ENCODE peak calls at places on chromosome 17, in six cellular contexts. One of them, this sample, is unnamed.

GRCh38 chr17:56125830-56126819 is 27.1 kb upstream of the ANKFN1 start:
- DNase-seq in A172: peak
- DNase-seq in substantia nigra: no peak
- DNase-seq in GM23338: peak
- DNase-seq in stimulated activated CD4-positive, alpha-beta T cell treated with anti-CD3 and anti-CD28 coated beads, Interleukin-4, amount 100 ng/mL, for 48 hours: no peak
- DNase-seq in GM04503: peak
- DNase-seq in this sample: peak

GRCh38 chr17:3956983-3957382 is 7.3 kb downstream of the ATP2A3 start:
- DNase-seq in A172: no peak
- DNase-seq in substantia nigra: no peak
- DNase-seq in GM23338: no peak
- DNase-seq in stimulated activated CD4-positive, alpha-beta T cell treated with anti-CD3 and anti-CD28 coated beads, Interleukin-4, amount 100 ng/mL, for 48 hours: no peak
- DNase-seq in GM04503: no peak
- DNase-seq in this sample: no peak

GRCh38 chr17:50687200-50688066 is 20.3 kb downstream of the ANKRD40 start:
- DNase-seq in A172: peak
- DNase-seq in substantia nigra: no peak
- DNase-seq in GM23338: peak
- DNase-seq in stimulated activated CD4-positive, alpha-beta T cell treated with anti-CD3 and anti-CD28 coated beads, Interleukin-4, amount 100 ng/mL, for 48 hours: no peak
- DNase-seq in GM04503: no peak
- DNase-seq in this sample: no peak

GRCh38 chr17:80106751-80107150 is 5.4 kb downstream of the GAA start:
- DNase-seq in A172: no peak
- DNase-seq in substantia nigra: no peak
- DNase-seq in GM23338: no peak
- DNase-seq in stimulated activated CD4-positive, alpha-beta T cell treated with anti-CD3 and anti-CD28 coated beads, Interleukin-4, amount 100 ng/mL, for 48 hours: no peak
- DNase-seq in GM04503: no peak
- DNase-seq in this sample: no peak

GRCh38 chr17:70169707-70170597 is 620 bp downstream of the KCNJ2 start:
- DNase-seq in A172: no peak
- DNase-seq in substantia nigra: no peak
- DNase-seq in GM23338: peak
- DNase-seq in stimulated activated CD4-positive, alpha-beta T cell treated with anti-CD3 and anti-CD28 coated beads, Interleukin-4, amount 100 ng/mL, for 48 hours: no peak
- DNase-seq in GM04503: no peak
- DNase-seq in this sample: no peak

GRCh38 chr17:61338000-61338864 is 61.4 kb upstream of the TBX2 start:
- DNase-seq in A172: peak
- DNase-seq in substantia nigra: no peak
- DNase-seq in GM23338: no peak
- DNase-seq in stimulated activated CD4-positive, alpha-beta T cell treated with anti-CD3 and anti-CD28 coated beads, Interleukin-4, amount 100 ng/mL, for 48 hours: no peak
- DNase-seq in GM04503: peak
- DNase-seq in this sample: no peak

GRCh38 chr17:70208825-70209555 is 39.7 kb downstream of the KCNJ2 start:
- DNase-seq in A172: no peak
- DNase-seq in substantia nigra: no peak
- DNase-seq in GM23338: no peak
- DNase-seq in stimulated activated CD4-positive, alpha-beta T cell treated with anti-CD3 and anti-CD28 coated beads, Interleukin-4, amount 100 ng/mL, for 48 hours: no peak
- DNase-seq in GM04503: no peak
- DNase-seq in this sample: no peak

GRCh38 chr17:835263-835662 is 53.1 kb downstream of the MRM3 start:
- DNase-seq in A172: peak
- DNase-seq in substantia nigra: no peak
- DNase-seq in GM23338: peak
- DNase-seq in stimulated activated CD4-positive, alpha-beta T cell treated with anti-CD3 and anti-CD28 coated beads, Interleukin-4, amount 100 ng/mL, for 48 hours: no peak
- DNase-seq in GM04503: peak
- DNase-seq in this sample: no peak

GRCh38 chr17:29390856-29391631 is 881 bp downstream of the TAOK1 start:
- DNase-seq in A172: no peak
- DNase-seq in substantia nigra: peak
- DNase-seq in GM23338: peak
- DNase-seq in stimulated activated CD4-positive, alpha-beta T cell treated with anti-CD3 and anti-CD28 coated beads, Interleukin-4, amount 100 ng/mL, for 48 hours: no peak
- DNase-seq in GM04503: no peak
- DNase-seq in this sample: peak

GRCh38 chr17:70298929-70299529 is 129.7 kb downstream of the KCNJ2 start:
- DNase-seq in A172: no peak
- DNase-seq in substantia nigra: no peak
- DNase-seq in GM23338: no peak
- DNase-seq in stimulated activated CD4-positive, alpha-beta T cell treated with anti-CD3 and anti-CD28 coated beads, Interleukin-4, amount 100 ng/mL, for 48 hours: no peak
- DNase-seq in GM04503: no peak
- DNase-seq in this sample: no peak

GRCh38 chr17:48314716-48315115 is 115.3 kb downstream of the SKAP1 start:
- DNase-seq in A172: no peak
- DNase-seq in substantia nigra: no peak
- DNase-seq in GM23338: no peak
- DNase-seq in stimulated activated CD4-positive, alpha-beta T cell treated with anti-CD3 and anti-CD28 coated beads, Interleukin-4, amount 100 ng/mL, for 48 hours: no peak
- DNase-seq in GM04503: no peak
- DNase-seq in this sample: no peak

GRCh38 chr17:49525831-49526741 is 31.0 kb downstream of the NGFR start:
- DNase-seq in A172: no peak
- DNase-seq in substantia nigra: no peak
- DNase-seq in GM23338: no peak
- DNase-seq in stimulated activated CD4-positive, alpha-beta T cell treated with anti-CD3 and anti-CD28 coated beads, Interleukin-4, amount 100 ng/mL, for 48 hours: no peak
- DNase-seq in GM04503: no peak
- DNase-seq in this sample: no peak

GRCh38 chr17:70355185-70355584 is 185.9 kb downstream of the KCNJ2 start:
- DNase-seq in A172: no peak
- DNase-seq in substantia nigra: no peak
- DNase-seq in GM23338: no peak
- DNase-seq in stimulated activated CD4-positive, alpha-beta T cell treated with anti-CD3 and anti-CD28 coated beads, Interleukin-4, amount 100 ng/mL, for 48 hours: no peak
- DNase-seq in GM04503: no peak
- DNase-seq in this sample: no peak

GRCh38 chr17:46876353-46876887 is 25.0 kb downstream of the WNT9B start:
- DNase-seq in A172: no peak
- DNase-seq in substantia nigra: no peak
- DNase-seq in GM23338: peak
- DNase-seq in stimulated activated CD4-positive, alpha-beta T cell treated with anti-CD3 and anti-CD28 coated beads, Interleukin-4, amount 100 ng/mL, for 48 hours: no peak
- DNase-seq in GM04503: no peak
- DNase-seq in this sample: no peak

GRCh38 chr17:74671031-74671771 is 41.5 kb downstream of the CD300LF start:
- DNase-seq in A172: no peak
- DNase-seq in substantia nigra: no peak
- DNase-seq in GM23338: peak
- DNase-seq in stimulated activated CD4-positive, alpha-beta T cell treated with anti-CD3 and anti-CD28 coated beads, Interleukin-4, amount 100 ng/mL, for 48 hours: peak
- DNase-seq in GM04503: no peak
- DNase-seq in this sample: peak

GRCh38 chr17:61253293-61253801 is 146.3 kb upstream of the TBX2 start:
- DNase-seq in A172: no peak
- DNase-seq in substantia nigra: no peak
- DNase-seq in GM23338: no peak
- DNase-seq in stimulated activated CD4-positive, alpha-beta T cell treated with anti-CD3 and anti-CD28 coated beads, Interleukin-4, amount 100 ng/mL, for 48 hours: no peak
- DNase-seq in GM04503: no peak
- DNase-seq in this sample: no peak

GRCh38 chr17:628507-628941 is 86.1 kb downstream of the VPS53 start:
- DNase-seq in A172: no peak
- DNase-seq in substantia nigra: no peak
- DNase-seq in GM23338: no peak
- DNase-seq in stimulated activated CD4-positive, alpha-beta T cell treated with anti-CD3 and anti-CD28 coated beads, Interleukin-4, amount 100 ng/mL, for 48 hours: no peak
- DNase-seq in GM04503: no peak
- DNase-seq in this sample: no peak

GRCh38 chr17:6712058-6712853 is 913 bp downstream of the SLC13A5 start:
- DNase-seq in A172: no peak
- DNase-seq in substantia nigra: no peak
- DNase-seq in GM23338: peak
- DNase-seq in stimulated activated CD4-positive, alpha-beta T cell treated with anti-CD3 and anti-CD28 coated beads, Interleukin-4, amount 100 ng/mL, for 48 hours: no peak
- DNase-seq in GM04503: no peak
- DNase-seq in this sample: peak

GRCh38 chr17:21085707-21086106 is 41.1 kb upstream of the DHRS7B start:
- DNase-seq in A172: no peak
- DNase-seq in substantia nigra: no peak
- DNase-seq in GM23338: no peak
- DNase-seq in stimulated activated CD4-positive, alpha-beta T cell treated with anti-CD3 and anti-CD28 coated beads, Interleukin-4, amount 100 ng/mL, for 48 hours: no peak
- DNase-seq in GM04503: no peak
- DNase-seq in this sample: no peak

GRCh38 chr17:43998552-43998951 is 5.9 kb upstream of the NAGS start:
- DNase-seq in A172: peak
- DNase-seq in substantia nigra: no peak
- DNase-seq in GM23338: no peak
- DNase-seq in stimulated activated CD4-positive, alpha-beta T cell treated with anti-CD3 and anti-CD28 coated beads, Interleukin-4, amount 100 ng/mL, for 48 hours: no peak
- DNase-seq in GM04503: no peak
- DNase-seq in this sample: no peak

GRCh38 chr17:18959071-18959844 is 7.3 kb downstream of the SLC5A10 start:
- DNase-seq in A172: peak
- DNase-seq in substantia nigra: no peak
- DNase-seq in GM23338: no peak
- DNase-seq in stimulated activated CD4-positive, alpha-beta T cell treated with anti-CD3 and anti-CD28 coated beads, Interleukin-4, amount 100 ng/mL, for 48 hours: no peak
- DNase-seq in GM04503: no peak
- DNase-seq in this sample: no peak

GRCh38 chr17:44374306-44375195 is 10.9 kb upstream of the FAM171A2 start:
- DNase-seq in A172: no peak
- DNase-seq in substantia nigra: no peak
- DNase-seq in GM23338: peak
- DNase-seq in stimulated activated CD4-positive, alpha-beta T cell treated with anti-CD3 and anti-CD28 coated beads, Interleukin-4, amount 100 ng/mL, for 48 hours: no peak
- DNase-seq in GM04503: no peak
- DNase-seq in this sample: no peak

GRCh38 chr17:74809031-74809430 is 32.9 kb upstream of the NAT9 start:
- DNase-seq in A172: no peak
- DNase-seq in substantia nigra: no peak
- DNase-seq in GM23338: no peak
- DNase-seq in stimulated activated CD4-positive, alpha-beta T cell treated with anti-CD3 and anti-CD28 coated beads, Interleukin-4, amount 100 ng/mL, for 48 hours: no peak
- DNase-seq in GM04503: no peak
- DNase-seq in this sample: no peak

GRCh38 chr17:37743875-37744632 is 805 bp downstream of the HNF1B start:
- DNase-seq in A172: no peak
- DNase-seq in substantia nigra: no peak
- DNase-seq in GM23338: peak
- DNase-seq in stimulated activated CD4-positive, alpha-beta T cell treated with anti-CD3 and anti-CD28 coated beads, Interleukin-4, amount 100 ng/mL, for 48 hours: no peak
- DNase-seq in GM04503: no peak
- DNase-seq in this sample: peak

GRCh38 chr17:77257596-77258458 is 117.1 kb downstream of the SEC14L1 start:
- DNase-seq in A172: no peak
- DNase-seq in substantia nigra: no peak
- DNase-seq in GM23338: no peak
- DNase-seq in stimulated activated CD4-positive, alpha-beta T cell treated with anti-CD3 and anti-CD28 coated beads, Interleukin-4, amount 100 ng/mL, for 48 hours: no peak
- DNase-seq in GM04503: no peak
- DNase-seq in this sample: no peak

GRCh38 chr17:69560987-69561441 is 146.5 kb downstream of the MAP2K6 start:
- DNase-seq in A172: no peak
- DNase-seq in substantia nigra: no peak
- DNase-seq in GM23338: no peak
- DNase-seq in stimulated activated CD4-positive, alpha-beta T cell treated with anti-CD3 and anti-CD28 coated beads, Interleukin-4, amount 100 ng/mL, for 48 hours: no peak
- DNase-seq in GM04503: no peak
- DNase-seq in this sample: no peak

GRCh38 chr17:29588561-29589411 is 662 bp downstream of the GIT1 start:
- DNase-seq in A172: no peak
- DNase-seq in substantia nigra: peak
- DNase-seq in GM23338: peak
- DNase-seq in stimulated activated CD4-positive, alpha-beta T cell treated with anti-CD3 and anti-CD28 coated beads, Interleukin-4, amount 100 ng/mL, for 48 hours: no peak
- DNase-seq in GM04503: no peak
- DNase-seq in this sample: no peak

GRCh38 chr17:50903604-50904521 is 37.7 kb upstream of the TOB1 start:
- DNase-seq in A172: peak
- DNase-seq in substantia nigra: no peak
- DNase-seq in GM23338: no peak
- DNase-seq in stimulated activated CD4-positive, alpha-beta T cell treated with anti-CD3 and anti-CD28 coated beads, Interleukin-4, amount 100 ng/mL, for 48 hours: no peak
- DNase-seq in GM04503: no peak
- DNase-seq in this sample: no peak

GRCh38 chr17:27622914-27623313 is 8.1 kb upstream of the LGALS9 start:
- DNase-seq in A172: no peak
- DNase-seq in substantia nigra: no peak
- DNase-seq in GM23338: no peak
- DNase-seq in stimulated activated CD4-positive, alpha-beta T cell treated with anti-CD3 and anti-CD28 coated beads, Interleukin-4, amount 100 ng/mL, for 48 hours: no peak
- DNase-seq in GM04503: no peak
- DNase-seq in this sample: no peak

GRCh38 chr17:78747479-78747878 is 34.6 kb downstream of the CYTH1 start:
- DNase-seq in A172: no peak
- DNase-seq in substantia nigra: no peak
- DNase-seq in GM23338: no peak
- DNase-seq in stimulated activated CD4-positive, alpha-beta T cell treated with anti-CD3 and anti-CD28 coated beads, Interleukin-4, amount 100 ng/mL, for 48 hours: no peak
- DNase-seq in GM04503: no peak
- DNase-seq in this sample: no peak

GRCh38 chr17:4634981-4635380 is 6.5 kb downstream of the ALOX15 start:
- DNase-seq in A172: no peak
- DNase-seq in substantia nigra: no peak
- DNase-seq in GM23338: no peak
- DNase-seq in stimulated activated CD4-positive, alpha-beta T cell treated with anti-CD3 and anti-CD28 coated beads, Interleukin-4, amount 100 ng/mL, for 48 hours: no peak
- DNase-seq in GM04503: no peak
- DNase-seq in this sample: no peak

GRCh38 chr17:17109231-17109630 is 67.0 kb downstream of the MPRIP start:
- DNase-seq in A172: no peak
- DNase-seq in substantia nigra: no peak
- DNase-seq in GM23338: no peak
- DNase-seq in stimulated activated CD4-positive, alpha-beta T cell treated with anti-CD3 and anti-CD28 coated beads, Interleukin-4, amount 100 ng/mL, for 48 hours: no peak
- DNase-seq in GM04503: no peak
- DNase-seq in this sample: no peak

GRCh38 chr17:4931974-4932373 is at the start of gene GP1BA:
- DNase-seq in A172: no peak
- DNase-seq in substantia nigra: no peak
- DNase-seq in GM23338: no peak
- DNase-seq in stimulated activated CD4-positive, alpha-beta T cell treated with anti-CD3 and anti-CD28 coated beads, Interleukin-4, amount 100 ng/mL, for 48 hours: no peak
- DNase-seq in GM04503: no peak
- DNase-seq in this sample: no peak

GRCh38 chr17:12859520-12859919 is 70.2 kb downstream of the ARHGAP44 start:
- DNase-seq in A172: no peak
- DNase-seq in substantia nigra: no peak
- DNase-seq in GM23338: no peak
- DNase-seq in stimulated activated CD4-positive, alpha-beta T cell treated with anti-CD3 and anti-CD28 coated beads, Interleukin-4, amount 100 ng/mL, for 48 hours: no peak
- DNase-seq in GM04503: no peak
- DNase-seq in this sample: peak

GRCh38 chr17:64741038-64741641 is 79.0 kb upstream of the SMURF2 start:
- DNase-seq in A172: peak
- DNase-seq in substantia nigra: no peak
- DNase-seq in GM23338: no peak
- DNase-seq in stimulated activated CD4-positive, alpha-beta T cell treated with anti-CD3 and anti-CD28 coated beads, Interleukin-4, amount 100 ng/mL, for 48 hours: no peak
- DNase-seq in GM04503: no peak
- DNase-seq in this sample: peak